ENCODE peak calls at places on chromosome 12, in eight cellular contexts. One of them, this sample, is unnamed.
A peak's percentile ranks its signal among the peaks of the same experiment; 100 is the strongest.

GRCh38 chr12:1130164-1130563 is 139.1 kb downstream of the ERC1 start:
- DNase-seq in H1: no peak
- DNase-seq in cardiac muscle cell: no peak
- DNase-seq in heart right ventricle: no peak
- DNase-seq in NB4: peak; percentile 49
- DNase-seq in A549: no peak
- DNase-seq in upper lobe of right lung: no peak
- DNase-seq in fibroblast of mammary gland: peak; percentile 2
- DNase-seq in this sample: peak; percentile 61

GRCh38 chr12:56159482-56160105 is 1.4 kb downstream of the MYL6 start:
- DNase-seq in H1: no peak
- DNase-seq in fibroblast of mammary gland: no peak
- DNase-seq in upper lobe of right lung: no peak
- DNase-seq in NB4: no peak
- DNase-seq in cardiac muscle cell: no peak
- DNase-seq in heart right ventricle: no peak
- DNase-seq in A549: no peak
- DNase-seq in this sample: no peak

GRCh38 chr12:111367661-111368221 is 1.2 kb downstream of the PHETA1 start:
- DNase-seq in H1: no peak
- DNase-seq in heart right ventricle: peak; percentile 17
- DNase-seq in cardiac muscle cell: peak; percentile 42
- DNase-seq in upper lobe of right lung: no peak
- DNase-seq in fibroblast of mammary gland: peak; percentile 27
- DNase-seq in NB4: no peak
- DNase-seq in A549: no peak
- DNase-seq in this sample: no peak

GRCh38 chr12:81573228-81573627 is 185.9 kb downstream of the PPFIA2 start:
- DNase-seq in NB4: no peak
- DNase-seq in cardiac muscle cell: peak; percentile 0
- DNase-seq in H1: no peak
- DNase-seq in heart right ventricle: no peak
- DNase-seq in upper lobe of right lung: no peak
- DNase-seq in fibroblast of mammary gland: peak; percentile 5
- DNase-seq in A549: no peak
- DNase-seq in this sample: no peak

GRCh38 chr12:113370923-113371682 is 12.7 kb downstream of the PLBD2 start:
- DNase-seq in fibroblast of mammary gland: no peak
- DNase-seq in upper lobe of right lung: no peak
- DNase-seq in A549: no peak
- DNase-seq in NB4: no peak
- DNase-seq in H1: no peak
- DNase-seq in heart right ventricle: no peak
- DNase-seq in cardiac muscle cell: no peak
- DNase-seq in this sample: no peak

GRCh38 chr12:109449845-109450532 is 27.1 kb downstream of the KCTD10 start:
- DNase-seq in A549: no peak
- DNase-seq in fibroblast of mammary gland: no peak
- DNase-seq in heart right ventricle: no peak
- DNase-seq in upper lobe of right lung: no peak
- DNase-seq in NB4: no peak
- DNase-seq in cardiac muscle cell: no peak
- DNase-seq in H1: no peak
- DNase-seq in this sample: no peak

GRCh38 chr12:101612162-101612916 is 17.6 kb downstream of the MYBPC1 start:
- DNase-seq in cardiac muscle cell: no peak
- DNase-seq in H1: no peak
- DNase-seq in NB4: no peak
- DNase-seq in A549: no peak
- DNase-seq in fibroblast of mammary gland: no peak
- DNase-seq in upper lobe of right lung: no peak
- DNase-seq in heart right ventricle: no peak
- DNase-seq in this sample: no peak

GRCh38 chr12:51866324-51866723 is 17.8 kb upstream of the FIGNL2 start:
- DNase-seq in upper lobe of right lung: no peak
- DNase-seq in fibroblast of mammary gland: no peak
- DNase-seq in NB4: no peak
- DNase-seq in heart right ventricle: no peak
- DNase-seq in cardiac muscle cell: no peak
- DNase-seq in H1: no peak
- DNase-seq in A549: no peak
- DNase-seq in this sample: no peak

GRCh38 chr12:10466311-10466710 is 13.1 kb upstream of the KLRC1 start:
- DNase-seq in fibroblast of mammary gland: no peak
- DNase-seq in NB4: no peak
- DNase-seq in upper lobe of right lung: no peak
- DNase-seq in cardiac muscle cell: no peak
- DNase-seq in A549: no peak
- DNase-seq in H1: no peak
- DNase-seq in heart right ventricle: no peak
- DNase-seq in this sample: no peak

GRCh38 chr12:44839785-44840184 is 36.3 kb downstream of the NELL2 start:
- DNase-seq in upper lobe of right lung: no peak
- DNase-seq in cardiac muscle cell: no peak
- DNase-seq in fibroblast of mammary gland: no peak
- DNase-seq in NB4: no peak
- DNase-seq in H1: no peak
- DNase-seq in heart right ventricle: no peak
- DNase-seq in A549: no peak
- DNase-seq in this sample: no peak

GRCh38 chr12:75553865-75554555 is 42.6 kb upstream of the KRR1 start:
- DNase-seq in cardiac muscle cell: no peak
- DNase-seq in H1: no peak
- DNase-seq in A549: no peak
- DNase-seq in fibroblast of mammary gland: no peak
- DNase-seq in heart right ventricle: no peak
- DNase-seq in NB4: peak; percentile 44
- DNase-seq in upper lobe of right lung: no peak
- DNase-seq in this sample: no peak

GRCh38 chr12:23752245-23752644 is 197.2 kb downstream of the SOX5 start:
- DNase-seq in A549: no peak
- DNase-seq in fibroblast of mammary gland: no peak
- DNase-seq in NB4: no peak
- DNase-seq in heart right ventricle: no peak
- DNase-seq in cardiac muscle cell: no peak
- DNase-seq in upper lobe of right lung: no peak
- DNase-seq in H1: no peak
- DNase-seq in this sample: no peak

DNA sequence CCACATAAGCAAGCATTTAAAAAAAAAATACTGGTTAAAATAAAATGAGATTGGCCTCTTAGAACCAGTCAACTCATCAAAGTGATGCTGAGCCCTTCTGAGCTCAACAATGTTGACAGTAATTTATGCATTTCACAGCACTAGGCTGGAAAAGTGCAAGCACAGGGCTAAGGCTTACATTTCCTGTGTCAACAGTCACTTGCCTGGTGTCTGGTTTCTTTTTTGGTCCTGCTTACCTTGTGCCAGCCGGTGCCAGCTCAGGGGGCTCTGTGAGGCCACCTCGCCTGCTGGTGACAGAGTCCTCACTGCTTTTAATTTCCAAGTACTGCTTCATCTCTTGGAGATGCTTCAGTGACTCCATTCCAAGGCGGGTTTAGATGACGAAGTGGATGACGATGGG is 53.1 kb upstream of the KCNA1 start:
- DNase-seq in cardiac muscle cell: no peak
- DNase-seq in fibroblast of mammary gland: no peak
- DNase-seq in upper lobe of right lung: no peak
- DNase-seq in H1: no peak
- DNase-seq in NB4: no peak
- DNase-seq in A549: no peak
- DNase-seq in heart right ventricle: no peak
- DNase-seq in this sample: no peak
- TF ChIP-seq CTCF in cardiac muscle cell: no peak
- TF ChIP-seq CTCF in fibroblast of mammary gland: no peak
- TF ChIP-seq CTCF in upper lobe of right lung: no peak
- TF ChIP-seq CTCF in H1: no peak
- TF ChIP-seq CTCF in NB4: no peak
- TF ChIP-seq CTCF in A549: no peak
- TF ChIP-seq CTCF in heart right ventricle: no peak
- TF ChIP-seq CTCF in this sample: no peak

GRCh38 chr12:48952691-48953090 is 4.6 kb downstream of the ARF3 start:
- DNase-seq in fibroblast of mammary gland: no peak
- DNase-seq in cardiac muscle cell: no peak
- DNase-seq in H1: no peak
- DNase-seq in A549: no peak
- DNase-seq in NB4: no peak
- DNase-seq in upper lobe of right lung: no peak
- DNase-seq in heart right ventricle: no peak
- DNase-seq in this sample: no peak

GRCh38 chr12:48957141-48958048 is at the start of gene ARF3:
- DNase-seq in NB4: peak; percentile 97
- DNase-seq in heart right ventricle: peak; percentile 96
- DNase-seq in fibroblast of mammary gland: peak; percentile 83
- DNase-seq in cardiac muscle cell: peak; percentile 94
- DNase-seq in H1: peak; percentile 96
- DNase-seq in A549: peak; percentile 96
- DNase-seq in upper lobe of right lung: peak; percentile 98
- DNase-seq in this sample: peak; percentile 71

GRCh38 chr12:48956279-48957140 is 777 bp downstream of the ARF3 start:
- DNase-seq in fibroblast of mammary gland: peak; percentile 95
- DNase-seq in heart right ventricle: peak; percentile 80
- DNase-seq in H1: peak; percentile 83
- DNase-seq in NB4: peak; percentile 94
- DNase-seq in upper lobe of right lung: peak; percentile 91
- DNase-seq in cardiac muscle cell: peak; percentile 98
- DNase-seq in A549: peak; percentile 94
- DNase-seq in this sample: peak; percentile 95

GRCh38 chr12:48954061-48954460 is 3.2 kb downstream of the ARF3 start:
- DNase-seq in upper lobe of right lung: no peak
- DNase-seq in fibroblast of mammary gland: no peak
- DNase-seq in NB4: no peak
- DNase-seq in cardiac muscle cell: no peak
- DNase-seq in A549: no peak
- DNase-seq in heart right ventricle: no peak
- DNase-seq in H1: no peak
- DNase-seq in this sample: no peak

DNA sequence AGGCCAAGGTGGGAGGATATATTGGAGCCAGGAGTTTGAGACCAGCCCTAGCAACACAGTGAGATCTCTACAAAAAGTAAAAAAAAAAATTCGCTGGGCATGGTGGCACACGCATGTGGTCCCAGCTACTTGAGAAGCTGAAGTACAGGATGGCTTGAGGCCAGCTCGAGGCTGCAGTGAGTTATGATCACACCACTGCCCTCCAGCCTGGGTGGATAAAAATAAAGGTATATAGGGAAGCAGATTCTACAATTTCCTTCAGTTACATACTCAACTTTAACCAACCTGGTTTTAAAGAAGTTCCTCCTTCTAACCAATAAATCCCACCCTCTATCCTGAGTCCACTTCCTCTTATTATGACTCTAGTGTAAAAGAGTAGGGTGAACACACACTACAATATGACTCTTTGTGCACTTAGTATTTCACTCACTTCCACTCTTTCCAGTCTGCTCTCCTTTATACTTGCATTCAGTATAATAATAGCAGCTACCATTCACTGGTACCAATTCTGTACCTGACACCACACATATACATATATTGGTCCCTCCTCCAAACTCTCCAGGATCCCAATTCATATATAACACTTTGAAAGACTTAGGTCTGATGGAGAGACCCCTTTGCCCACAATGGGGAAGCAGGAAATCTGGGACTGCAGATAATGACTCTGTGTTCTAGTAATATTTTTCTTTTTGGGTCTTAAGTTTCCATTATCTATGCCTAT is 2.3 kb downstream of the ARF3 start:
- DNase-seq in cardiac muscle cell: no peak
- DNase-seq in fibroblast of mammary gland: no peak
- DNase-seq in NB4: peak; percentile 90
- DNase-seq in heart right ventricle: no peak
- DNase-seq in upper lobe of right lung: no peak
- DNase-seq in H1: no peak
- DNase-seq in A549: no peak
- DNase-seq in this sample: no peak
- H3K4me3 ChIP-seq in cardiac muscle cell: no peak overlapping the region
- H3K4me3 ChIP-seq in fibroblast of mammary gland: no peak overlapping the region
- H3K4me3 ChIP-seq in NB4: peak overlapping the region; percentile 75
- H3K4me3 ChIP-seq in heart right ventricle: no peak overlapping the region
- H3K4me3 ChIP-seq in upper lobe of right lung: no peak overlapping the region
- H3K4me3 ChIP-seq in H1: no peak overlapping the region
- H3K4me3 ChIP-seq in A549: no peak overlapping the region
- H3K4me3 ChIP-seq in this sample: peak overlapping the region; percentile 95

DNA sequence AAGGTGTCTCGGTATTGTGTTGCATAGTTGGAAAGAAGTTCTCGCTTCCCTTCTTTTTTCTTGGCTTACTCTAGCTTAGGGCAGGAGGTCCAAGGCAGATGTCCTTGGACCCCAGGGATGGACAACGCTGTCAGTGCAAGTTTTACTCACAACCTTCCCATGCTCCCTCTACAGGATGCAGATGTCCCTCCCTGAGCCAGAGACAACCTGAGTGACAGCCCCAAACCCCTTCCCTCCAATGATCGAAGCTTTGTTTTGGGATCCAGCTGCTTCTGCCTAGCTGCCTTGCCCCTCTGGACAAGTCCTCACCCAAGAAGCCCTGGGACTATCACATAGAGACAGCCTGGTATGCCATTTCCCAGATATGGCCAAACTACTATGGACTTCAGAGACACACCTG is 112.0 kb upstream of the RAP1B start:
- DNase-seq in H1: no peak
- DNase-seq in A549: no peak
- DNase-seq in NB4: no peak
- DNase-seq in fibroblast of mammary gland: no peak
- DNase-seq in heart right ventricle: no peak
- DNase-seq in upper lobe of right lung: no peak
- DNase-seq in cardiac muscle cell: no peak
- DNase-seq in this sample: no peak
- TF ChIP-seq CTCF in H1: no peak
- TF ChIP-seq CTCF in A549: no peak
- TF ChIP-seq CTCF in NB4: no peak
- TF ChIP-seq CTCF in fibroblast of mammary gland: no peak
- TF ChIP-seq CTCF in heart right ventricle: no peak
- TF ChIP-seq CTCF in upper lobe of right lung: no peak
- TF ChIP-seq CTCF in cardiac muscle cell: no peak
- TF ChIP-seq CTCF in this sample: no peak

GRCh38 chr12:115620816-115621215 is 656.7 kb downstream of the MED13L start:
- DNase-seq in NB4: no peak
- DNase-seq in H1: no peak
- DNase-seq in heart right ventricle: no peak
- DNase-seq in upper lobe of right lung: no peak
- DNase-seq in cardiac muscle cell: no peak
- DNase-seq in A549: no peak
- DNase-seq in fibroblast of mammary gland: no peak
- DNase-seq in this sample: no peak

GRCh38 chr12:115623275-115623674 is 654.2 kb downstream of the MED13L start:
- DNase-seq in heart right ventricle: no peak
- DNase-seq in upper lobe of right lung: no peak
- DNase-seq in NB4: no peak
- DNase-seq in A549: no peak
- DNase-seq in fibroblast of mammary gland: no peak
- DNase-seq in H1: no peak
- DNase-seq in cardiac muscle cell: no peak
- DNase-seq in this sample: no peak

GRCh38 chr12:115626210-115626609 is 651.3 kb downstream of the MED13L start:
- DNase-seq in heart right ventricle: no peak
- DNase-seq in upper lobe of right lung: no peak
- DNase-seq in fibroblast of mammary gland: no peak
- DNase-seq in H1: no peak
- DNase-seq in cardiac muscle cell: no peak
- DNase-seq in A549: no peak
- DNase-seq in NB4: no peak
- DNase-seq in this sample: no peak

GRCh38 chr12:115619889-115620288 is 657.6 kb downstream of the MED13L start:
- DNase-seq in NB4: no peak
- DNase-seq in heart right ventricle: no peak
- DNase-seq in fibroblast of mammary gland: no peak
- DNase-seq in A549: no peak
- DNase-seq in upper lobe of right lung: no peak
- DNase-seq in cardiac muscle cell: no peak
- DNase-seq in H1: no peak
- DNase-seq in this sample: no peak

GRCh38 chr12:115623764-115624334 is 653.6 kb downstream of the MED13L start:
- DNase-seq in H1: peak; percentile 61
- DNase-seq in cardiac muscle cell: peak; percentile 11
- DNase-seq in fibroblast of mammary gland: no peak
- DNase-seq in NB4: no peak
- DNase-seq in A549: no peak
- DNase-seq in heart right ventricle: peak; percentile 77
- DNase-seq in upper lobe of right lung: no peak
- DNase-seq in this sample: no peak
- H3K4me3 ChIP-seq in H1: no peak overlapping the region
- H3K4me3 ChIP-seq in cardiac muscle cell: no peak overlapping the region
- H3K4me3 ChIP-seq in fibroblast of mammary gland: no peak overlapping the region
- H3K4me3 ChIP-seq in NB4: no peak overlapping the region
- H3K4me3 ChIP-seq in A549: no peak overlapping the region
- H3K4me3 ChIP-seq in heart right ventricle: no peak overlapping the region
- H3K4me3 ChIP-seq in upper lobe of right lung: no peak overlapping the region
- H3K4me3 ChIP-seq in this sample: no peak overlapping the region